ENCODE peak calls at places on chromosomes 1 and 21, in four cellular contexts. One of them, this sample, is unnamed.
A peak's percentile ranks its signal among the peaks of the same experiment; 100 is the strongest.

GRCh38 chr1:228095938-228096337 is 7.2 kb downstream of the C1orf35 start:
- DNase-seq in HL-60: no peak
- DNase-seq in body of pancreas: no peak
- DNase-seq in neuronal stem cell: no peak
- DNase-seq in this sample: no peak

GRCh38 chr1:154556422-154556821 is 2.0 kb downstream of the UBE2Q1 start:
- DNase-seq in HL-60: no peak
- DNase-seq in body of pancreas: no peak
- DNase-seq in neuronal stem cell: no peak
- DNase-seq in this sample: no peak

GRCh38 chr1:14919289-14919688 is 234.3 kb upstream of the TMEM51 start:
- DNase-seq in HL-60: no peak
- DNase-seq in body of pancreas: no peak
- DNase-seq in neuronal stem cell: no peak
- DNase-seq in this sample: no peak

GRCh38 chr1:4772294-4773010 is 118.0 kb downstream of the AJAP1 start:
- DNase-seq in HL-60: no peak
- DNase-seq in body of pancreas: no peak
- DNase-seq in neuronal stem cell: no peak
- DNase-seq in this sample: no peak

GRCh38 chr1:176701151-176701866 is 238.3 kb downstream of the PAPPA2 start:
- DNase-seq in HL-60: no peak
- DNase-seq in body of pancreas: no peak
- DNase-seq in neuronal stem cell: no peak
- DNase-seq in this sample: no peak

GRCh38 chr1:211928993-211929637 is 98.6 kb upstream of the LPGAT1 start:
- DNase-seq in HL-60: peak; percentile 60
- DNase-seq in body of pancreas: no peak
- DNase-seq in neuronal stem cell: no peak
- DNase-seq in this sample: no peak

GRCh38 chr1:68954841-68955240 is 458.0 kb upstream of the DEPDC1 start:
- DNase-seq in HL-60: no peak
- DNase-seq in body of pancreas: no peak
- DNase-seq in neuronal stem cell: no peak
- DNase-seq in this sample: no peak

GRCh38 chr1:155304558-155305063 is 3.4 kb upstream of the PKLR start:
- DNase-seq in HL-60: no peak
- DNase-seq in body of pancreas: no peak
- DNase-seq in neuronal stem cell: no peak
- DNase-seq in this sample: no peak

GRCh38 chr1:113207019-113207418 is 134.0 kb downstream of the LRIG2 start:
- DNase-seq in HL-60: no peak
- DNase-seq in body of pancreas: no peak
- DNase-seq in neuronal stem cell: no peak
- DNase-seq in this sample: peak; percentile 5

GRCh38 chr1:4794020-4794780 is 139.8 kb downstream of the AJAP1 start:
- DNase-seq in HL-60: no peak
- DNase-seq in body of pancreas: no peak
- DNase-seq in neuronal stem cell: no peak
- DNase-seq in this sample: no peak

GRCh38 chr1:94773931-94774422 is 46.2 kb upstream of the SLC44A3 start:
- DNase-seq in HL-60: no peak
- DNase-seq in body of pancreas: peak; percentile 82
- DNase-seq in neuronal stem cell: no peak
- DNase-seq in this sample: no peak

GRCh38 chr1:20052386-20052785 is 17.6 kb upstream of the PLA2G5 start:
- DNase-seq in HL-60: no peak
- DNase-seq in body of pancreas: no peak
- DNase-seq in neuronal stem cell: no peak
- DNase-seq in this sample: no peak

GRCh38 chr1:158754420-158754819 is at the start of gene OR6K6:
- DNase-seq in HL-60: no peak
- DNase-seq in body of pancreas: no peak
- DNase-seq in neuronal stem cell: no peak
- DNase-seq in this sample: no peak

GRCh38 chr1:110525250-110525597 is 6.2 kb upstream of the KCNA10 start:
- DNase-seq in HL-60: no peak
- DNase-seq in body of pancreas: no peak
- DNase-seq in neuronal stem cell: no peak
- DNase-seq in this sample: no peak

GRCh38 chr1:90973897-90974798 is 47.7 kb downstream of the ZNF644 start:
- DNase-seq in HL-60: no peak
- DNase-seq in body of pancreas: no peak
- DNase-seq in neuronal stem cell: no peak
- DNase-seq in this sample: no peak

GRCh38 chr1:55015731-55016620 is 17.2 kb downstream of the BSND start:
- DNase-seq in HL-60: no peak
- DNase-seq in body of pancreas: no peak
- DNase-seq in neuronal stem cell: no peak
- DNase-seq in this sample: no peak

GRCh38 chr1:27144920-27145661 is 9.8 kb downstream of the SLC9A1 start:
- DNase-seq in HL-60: no peak
- DNase-seq in body of pancreas: no peak
- DNase-seq in neuronal stem cell: no peak
- DNase-seq in this sample: no peak

GRCh38 chr1:194624833-194625232 is 1438.4 kb upstream of the B3GALT2 start:
- DNase-seq in HL-60: no peak
- DNase-seq in body of pancreas: no peak
- DNase-seq in neuronal stem cell: no peak
- DNase-seq in this sample: no peak

GRCh38 chr1:9744106-9744799 is 79.5 kb downstream of the CLSTN1 start:
- DNase-seq in HL-60: no peak
- DNase-seq in body of pancreas: no peak
- DNase-seq in neuronal stem cell: no peak
- DNase-seq in this sample: no peak

GRCh38 chr21:24903954-24904635 is 703.2 kb downstream of the MRPL39 start:
- DNase-seq in HL-60: no peak
- DNase-seq in body of pancreas: no peak
- DNase-seq in neuronal stem cell: no peak
- DNase-seq in this sample: no peak

GRCh38 chr21:46515109-46515508 is 56.4 kb downstream of the DIP2A start:
- DNase-seq in HL-60: no peak
- DNase-seq in body of pancreas: peak; percentile 82
- DNase-seq in neuronal stem cell: no peak
- DNase-seq in this sample: no peak
- H3K4me3 ChIP-seq in HL-60: no peak overlapping the region
- H3K4me3 ChIP-seq in body of pancreas: no peak overlapping the region
- H3K4me3 ChIP-seq in neuronal stem cell: no peak overlapping the region
- H3K4me3 ChIP-seq in this sample: no peak overlapping the region

GRCh38 chr1:206116873-206117150 is 376 bp downstream of the AVPR1B start:
- DNase-seq in HL-60: no peak
- DNase-seq in body of pancreas: no peak
- DNase-seq in neuronal stem cell: no peak
- DNase-seq in this sample: no peak
- H3K4me3 ChIP-seq in HL-60: no peak overlapping the region
- H3K4me3 ChIP-seq in body of pancreas: no peak overlapping the region
- H3K4me3 ChIP-seq in neuronal stem cell: peak overlapping the region; percentile 78
- H3K4me3 ChIP-seq in this sample: no peak overlapping the region

GRCh38 chr1:119160851-119161250 is 20.4 kb upstream of the WARS2 start:
- DNase-seq in HL-60: no peak
- DNase-seq in body of pancreas: no peak
- DNase-seq in neuronal stem cell: no peak
- DNase-seq in this sample: no peak
- H3K4me3 ChIP-seq in HL-60: no peak overlapping the region
- H3K4me3 ChIP-seq in body of pancreas: no peak overlapping the region
- H3K4me3 ChIP-seq in neuronal stem cell: no peak overlapping the region
- H3K4me3 ChIP-seq in this sample: no peak overlapping the region

DNA sequence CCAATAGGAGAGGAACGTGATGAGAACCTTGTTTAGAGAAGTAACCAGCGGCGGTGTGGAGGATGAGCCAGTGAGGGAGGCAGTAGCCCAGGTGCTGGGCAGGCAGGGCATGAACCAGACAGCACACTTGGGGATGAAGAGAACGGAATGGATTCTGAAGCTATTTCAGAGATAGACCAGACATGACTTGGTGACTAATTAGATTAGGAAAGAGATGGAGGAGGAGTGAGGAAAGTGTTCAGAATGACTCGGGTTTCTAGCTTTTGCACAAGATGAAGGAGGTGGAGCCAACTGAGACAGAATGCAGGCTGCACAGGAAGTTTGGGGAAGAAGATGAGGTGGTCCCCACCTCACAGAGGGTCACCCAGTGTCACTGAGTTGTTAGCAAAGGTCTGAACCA is 5.1 kb downstream of the PEF1 start:
- DNase-seq in HL-60: no peak
- DNase-seq in body of pancreas: no peak
- DNase-seq in neuronal stem cell: no peak
- DNase-seq in this sample: no peak
- H3K4me3 ChIP-seq in HL-60: no peak overlapping the region
- H3K4me3 ChIP-seq in body of pancreas: no peak overlapping the region
- H3K4me3 ChIP-seq in neuronal stem cell: no peak overlapping the region
- H3K4me3 ChIP-seq in this sample: no peak overlapping the region

GRCh38 chr1:77888071-77888428 is 374 bp upstream of the NEXN start:
- DNase-seq in HL-60: no peak
- DNase-seq in body of pancreas: no peak
- DNase-seq in neuronal stem cell: no peak
- DNase-seq in this sample: no peak

GRCh38 chr1:77888429-77889239 is at the start of gene NEXN:
- DNase-seq in HL-60: no peak
- DNase-seq in body of pancreas: peak; percentile 83
- DNase-seq in neuronal stem cell: peak; percentile 82
- DNase-seq in this sample: no peak

GRCh38 chr1:77889240-77889637 is 815 bp downstream of the NEXN start:
- DNase-seq in HL-60: no peak
- DNase-seq in body of pancreas: no peak
- DNase-seq in neuronal stem cell: peak; percentile 33
- DNase-seq in this sample: no peak

GRCh38 chr1:77891200-77891599 is 2.8 kb downstream of the NEXN start:
- DNase-seq in HL-60: no peak
- DNase-seq in body of pancreas: no peak
- DNase-seq in neuronal stem cell: no peak
- DNase-seq in this sample: no peak

DNA sequence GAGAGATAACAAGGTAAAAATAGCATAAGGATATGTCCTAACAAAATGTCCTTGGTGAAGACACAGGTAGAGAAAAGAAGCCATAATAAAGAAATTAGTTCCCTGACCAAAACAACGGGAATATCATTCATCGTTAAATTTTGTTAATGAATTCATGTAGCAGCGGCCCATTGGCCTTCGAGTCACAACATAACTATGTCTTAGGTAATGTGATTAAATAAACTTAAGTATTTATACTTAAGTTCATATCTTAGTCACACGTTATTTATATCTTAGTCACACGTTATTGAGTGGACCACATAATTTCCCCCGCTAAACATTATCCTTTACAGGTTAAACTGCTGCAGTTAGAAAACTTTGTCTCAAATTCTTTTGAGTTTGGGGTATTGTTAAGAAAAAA is 1.2 kb downstream of the NEXN start:
- DNase-seq in HL-60: no peak
- DNase-seq in body of pancreas: peak; percentile 30
- DNase-seq in neuronal stem cell: no peak
- DNase-seq in this sample: no peak
- H3K4me3 ChIP-seq in HL-60: no peak overlapping the region
- H3K4me3 ChIP-seq in body of pancreas: peak overlapping the region; percentile 21
- H3K4me3 ChIP-seq in neuronal stem cell: no peak overlapping the region
- H3K4me3 ChIP-seq in this sample: no peak overlapping the region